ENCODE peak calls at places on chromosomes 13 and 19, in five cellular contexts. B, E, U, K and N are unnamed samples.

GRCh38 chr13:43874512-43875092 is 4.9 kb downstream of the CCDC122 start:
- DNase-seq in B (no peak), E (no peak), U (no peak), K (peak; percentile 34), N (no peak)

GRCh38 chr13:106277483-106278154 is 257.8 kb downstream of the EFNB2 start:
- DNase-seq in B (no peak), E (no peak), U (no peak), K (no peak), N (no peak)

GRCh38 chr19:27393591-27393990 is 1819.4 kb downstream of the UQCRFS1 start:
- DNase-seq in B (no peak), E (no peak), U (no peak), K (no peak), N (no peak)

GRCh38 chr19:27675771-27676170 is 1537.2 kb downstream of the UQCRFS1 start:
- DNase-seq in B (no peak), E (no peak), U (no peak), K (no peak), N (no peak)

GRCh38 chr19:3129112-3129511 is 6.7 kb upstream of the GNA15 start:
- DNase-seq in B (no peak), E (no peak), U (no peak), K (peak; percentile 74), N (no peak)

GRCh38 chr13:34701919-34702318 is 240.2 kb upstream of the NBEA start:
- DNase-seq in B (no peak), E (no peak), U (no peak), K (no peak), N (no peak)

GRCh38 chr13:114016321-114017027 is 42.6 kb upstream of the C13orf46 start:
- DNase-seq in B (no peak), E (no peak), U (no peak), K (no peak), N (no peak)

GRCh38 chr19:3776479-3777040 is 4.5 kb upstream of the RAX2 start:
- DNase-seq in B (no peak), E (no peak), U (no peak), K (no peak), N (no peak)

GRCh38 chr13:95636853-95637252 is 7.7 kb downstream of the DZIP1 start:
- DNase-seq in B (no peak), E (no peak), U (no peak), K (no peak), N (no peak)

GRCh38 chr13:37978680-37979079 is 109.1 kb upstream of the TRPC4 start:
- DNase-seq in B (no peak), E (no peak), U (no peak), K (no peak), N (no peak)

GRCh38 chr13:100584901-100585300 is 3.7 kb downstream of the GGACT start:
- DNase-seq in B (no peak), E (no peak), U (no peak), K (no peak), N (no peak)

GRCh38 chr13:108609353-108609752 is 20.1 kb upstream of the MYO16 start:
- DNase-seq in B (no peak), E (no peak), U (no peak), K (no peak), N (no peak)

GRCh38 chr19:23547816-23548430 is 139.1 kb downstream of the ZNF675 start:
- DNase-seq in B (no peak), E (no peak), U (no peak), K (no peak), N (no peak)

GRCh38 chr13:105196052-105196451 is 1339.4 kb downstream of the EFNB2 start:
- DNase-seq in B (no peak), E (no peak), U (no peak), K (peak; percentile 88), N (no peak)

GRCh38 chr13:27203854-27204253 is 32.2 kb upstream of the USP12 start:
- DNase-seq in B (no peak), E (no peak), U (no peak), K (peak; percentile 41), N (no peak)

GRCh38 chr19:16062789-16063188 is 13.5 kb upstream of the TPM4 start:
- DNase-seq in B (no peak), E (no peak), U (no peak), K (peak; percentile 45), N (no peak)

GRCh38 chr13:29505950-29506349 is 89.5 kb downstream of the SLC7A1 start:
- DNase-seq in B (no peak), E (no peak), U (no peak), K (no peak), N (no peak)

GRCh38 chr13:25796474-25796873 is 255.3 kb downstream of the SHISA2 start:
- DNase-seq in B (no peak), E (no peak), U (no peak), K (no peak), N (no peak)

GRCh38 chr13:25802579-25802978 is 249.2 kb downstream of the SHISA2 start:
- DNase-seq in B (no peak), E (no peak), U (no peak), K (no peak), N (no peak)

GRCh38 chr13:25803626-25804025 is 248.2 kb downstream of the SHISA2 start:
- DNase-seq in B (no peak), E (no peak), U (no peak), K (no peak), N (no peak)

GRCh38 chr13:25798998-25799397 is 252.8 kb downstream of the SHISA2 start:
- DNase-seq in B (no peak), E (no peak), U (no peak), K (no peak), N (no peak)
- H3K4me1 ChIP-seq in B (no peaks in the 10 kb centered on the region), E (no peaks in the 10 kb centered on the region), U (no peaks in the 10 kb centered on the region), K (no peaks in the 10 kb centered on the region), N (no peaks in the 10 kb centered on the region)

GRCh38 chr13:99214691-99215090 is 14.0 kb downstream of the UBAC2 start:
- DNase-seq in B (no peak), E (no peak), U (no peak), K (peak; percentile 26), N (no peak)
- H3K27ac ChIP-seq in B (no peak overlapping the region), E (no peak overlapping the region), U (no peak overlapping the region), K (no peak overlapping the region), N (no peak overlapping the region)

DNA sequence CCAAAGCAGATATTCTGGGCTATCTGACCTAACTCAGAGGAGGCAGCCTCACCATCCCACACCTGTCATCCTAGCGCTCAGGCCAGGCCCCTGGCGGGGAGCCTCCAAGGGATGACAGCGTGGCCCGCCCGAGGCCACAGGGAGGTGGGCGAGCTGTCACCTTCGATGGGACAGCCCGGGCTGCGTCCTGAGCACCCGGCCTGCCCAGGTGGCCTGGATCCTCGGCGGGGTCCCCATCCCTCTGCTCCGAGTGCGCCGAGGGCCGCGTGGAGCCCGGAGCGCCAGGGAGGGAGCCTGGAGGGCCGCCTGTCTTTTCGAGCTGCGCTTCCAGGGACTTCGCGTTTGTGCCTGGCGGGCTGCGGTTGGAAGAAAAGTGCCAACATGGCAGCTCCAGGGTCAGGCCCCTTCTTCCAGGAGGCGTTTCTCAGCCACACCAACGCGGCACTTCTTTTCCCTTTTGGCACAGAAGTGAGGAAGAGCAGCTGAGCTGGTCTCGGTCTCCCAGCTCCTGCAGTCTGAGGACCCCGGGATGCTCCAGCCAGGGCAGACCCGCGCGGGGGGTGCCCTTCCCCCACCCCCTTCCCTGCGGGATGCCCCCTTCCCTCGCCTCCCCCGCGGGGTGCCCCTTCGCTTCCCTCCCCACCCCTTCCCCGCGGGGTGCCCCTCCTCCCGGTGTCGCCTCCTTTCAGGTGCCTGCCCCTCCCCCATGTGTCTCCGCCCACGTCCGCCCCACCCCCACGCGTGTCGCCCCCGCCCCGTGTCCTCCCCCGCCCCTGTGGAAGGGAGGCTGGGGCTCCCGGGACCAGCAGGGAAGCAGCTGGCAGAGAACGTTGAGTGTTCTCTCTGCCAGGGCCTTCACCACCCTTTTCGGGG is 42.3 kb downstream of the GJA3 start:
- DNase-seq in B (peak; percentile 81), E (no peak), U (peak; percentile 36), K (peak; percentile 39), N (no peak)
- TF ChIP-seq CTCF in B (no peak), E (no peak), U (no peak), K (no peak), N (no peak)

DNA sequence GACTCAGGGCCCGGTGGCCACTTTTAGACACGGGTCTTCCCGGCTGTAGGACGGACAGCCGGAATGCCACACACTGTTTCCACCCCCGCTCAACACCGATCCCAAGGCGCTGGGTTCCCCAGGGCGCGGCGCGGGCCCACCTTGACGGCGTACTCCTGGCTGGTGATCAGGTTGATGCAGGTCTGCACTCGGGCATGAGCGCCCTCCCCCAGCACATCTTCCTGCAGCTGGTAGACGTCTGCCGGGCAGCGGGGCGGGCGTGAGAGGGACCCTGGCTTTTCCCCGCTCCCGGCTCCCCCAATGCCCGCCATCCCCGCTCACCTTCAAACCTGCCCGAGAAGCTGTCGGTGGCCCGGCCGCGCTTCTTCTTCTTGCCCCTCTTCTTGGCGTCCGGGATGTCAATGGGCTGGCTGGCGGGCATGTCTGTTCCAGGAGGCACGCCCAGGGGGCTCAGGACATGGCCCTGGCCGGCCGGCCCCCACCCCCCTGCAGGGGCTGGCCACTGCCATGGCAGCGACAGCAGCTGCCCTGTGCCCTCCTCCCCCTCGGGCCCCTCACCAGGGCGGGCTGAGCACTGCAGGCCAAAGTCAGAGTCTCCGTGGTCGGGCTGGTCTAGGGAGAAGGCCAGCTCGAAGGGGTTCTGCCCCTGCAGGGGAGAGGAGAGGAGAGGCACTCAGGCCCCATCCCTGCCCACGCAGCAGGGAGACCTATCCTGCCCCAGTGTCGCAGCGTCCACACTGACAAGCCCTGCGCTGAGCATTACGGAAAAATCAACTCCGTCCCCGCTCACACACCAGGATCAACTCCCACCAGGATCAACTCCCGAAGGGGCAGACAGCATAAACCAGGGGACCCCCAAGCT is 4.8 kb downstream of the MKNK2 start:
- DNase-seq in B (no peak), E (no peak), U (no peak), K (no peak), N (peak; percentile 59)
- H3K4me1 ChIP-seq in B (peaks cover 79% of the 10 kb centered on the region), E (peaks cover 80% of the 10 kb centered on the region), U (peaks cover 6% of the 10 kb centered on the region), K (peaks cover 38% of the 10 kb centered on the region), N (peaks cover 46% of the 10 kb centered on the region)